ENCODE peak calls at places on chromosomes 5 and 9, in ten cellular contexts. P is heart left ventricle; X is activated naive CD4-positive, alpha-beta T cell treated with anti-CD3 and anti-CD28 coated beads, Interleukin-2, amount 10 ng/mL, durations not matched to agents 7 days and 5 days; E is NCI-H1105; W is GM18507; Y is AG04450; Z is Daoy; Q is stimulated activated CD4-positive, alpha-beta T cell treated with anti-CD3 and anti-CD28 coated beads, Interleukin-4, amount 100 ng/mL, for 4 hours; T is aorta; J is non-pigmented ciliary epithelial cell. H is an unnamed sample.

GRCh38 chr5:143682221-143682620 is 129.7 kb upstream of the HMHB1 start:
- DNase-seq in Q (no peak), T (no peak), W (no peak), P (no peak), X (no peak), J (no peak), Y (no peak), E (no peak), Z (no peak), H (no peak)

GRCh38 chr5:177354716-177355115 is 3.0 kb upstream of the RGS14 start:
- DNase-seq in Y (no peak), E (no peak), W (no peak), X (no peak), Z (no peak), T (no peak), P (no peak), J (no peak), Q (no peak), H (no peak)

GRCh38 chr5:38467353-38468040 is 88.9 kb downstream of the LIFR start:
- DNase-seq in X (no peak), J (no peak), Y (no peak), E (no peak), Q (no peak), W (no peak), T (peak), Z (peak), P (peak), H (no peak)

GRCh38 chr5:25948278-25948677 is 1090.1 kb downstream of the CDH9 start:
- DNase-seq in Z (no peak), T (no peak), J (no peak), E (no peak), X (no peak), Q (no peak), Y (no peak), W (no peak), P (no peak), H (no peak)

GRCh38 chr5:171093598-171093997 is 215.4 kb upstream of the TLX3 start:
- DNase-seq in P (no peak), X (no peak), T (no peak), Z (no peak), E (peak), J (no peak), W (no peak), Y (no peak), Q (no peak), H (no peak)

GRCh38 chr5:54211912-54212311 is 98.5 kb downstream of the ARL15 start:
- DNase-seq in Y (no peak), E (no peak), T (no peak), Q (no peak), P (no peak), W (no peak), X (no peak), J (no peak), Z (no peak), H (no peak)

GRCh38 chr9:112487799-112488345 is 1.2 kb downstream of the KIAA1958 start:
- DNase-seq in P (no peak), J (no peak), Q (no peak), T (no peak), Y (no peak), Z (peak), X (no peak), W (no peak), E (no peak), H (no peak)

GRCh38 chr5:77076961-77077820 is 9.9 kb downstream of the ZBED3 start:
- DNase-seq in Q (peak), W (peak), Z (peak), E (peak), X (peak), J (no peak), T (peak), Y (peak), P (peak), H (peak)

GRCh38 chr5:32277782-32278181 is 35.0 kb downstream of the MTMR12 start:
- DNase-seq in X (no peak), Z (no peak), P (no peak), E (no peak), T (no peak), J (no peak), Y (no peak), W (no peak), Q (no peak), H (no peak)

GRCh38 chr9:87599901-87600610 is 102.4 kb downstream of the DAPK1 start:
- DNase-seq in J (peak), Z (peak), Q (no peak), X (no peak), P (no peak), W (no peak), Y (peak), E (no peak), T (no peak), H (no peak)

GRCh38 chr5:72070519-72070918 is 36.8 kb upstream of the MAP1B start:
- DNase-seq in J (no peak), P (no peak), T (no peak), Q (no peak), Z (no peak), X (no peak), Y (no peak), W (no peak), E (no peak), H (no peak)

GRCh38 chr5:100840364-100840763 is 62.7 kb downstream of the ST8SIA4 start:
- DNase-seq in T (no peak), J (peak), P (no peak), X (no peak), W (no peak), E (no peak), Y (no peak), Q (no peak), Z (no peak), H (no peak)

GRCh38 chr5:175279506-175279905 is 164.5 kb downstream of the DRD1 start:
- DNase-seq in W (no peak), P (no peak), Y (no peak), J (no peak), T (no peak), X (no peak), Z (no peak), E (no peak), Q (no peak), H (no peak)

GRCh38 chr5:143166661-143167420 is 236.6 kb downstream of the NR3C1 start:
- DNase-seq in P (no peak), T (no peak), E (no peak), W (no peak), Z (no peak), Q (no peak), J (no peak), Y (no peak), X (no peak), H (peak)

GRCh38 chr5:54570923-54571322 is 53.4 kb downstream of the SNX18 start:
- DNase-seq in Y (no peak), Z (no peak), Q (no peak), J (no peak), E (no peak), P (no peak), X (no peak), W (no peak), T (no peak), H (no peak)

H was measured in transverse colon.